ENCODE peak calls at places on chromosomes 12 and 14, in nine cellular contexts. T is GM23338, L is HCT116, P is endothelial cell of umbilical vein, Z is PC-9, G is hepatocyte, C is OCI-LY7, N is mammary epithelial cell, U is fibroblast of lung. K is an unnamed sample. For H3K79me2, the result is how much of the 10 kb centered on the place peaks cover.

GRCh38 chr12:19507823-19508222 is 68.5 kb downstream of the AEBP2 start:
- DNase-seq in L (no peak), P (peak), U (peak), T (no peak), Z (no peak), N (peak), C (no peak), G (no peak), K (no peak)

GRCh38 chr14:67228325-67228984 is 12.8 kb upstream of the PALS1 start:
- DNase-seq in G (no peak), P (peak), Z (no peak), C (no peak), T (no peak), L (no peak), U (no peak), N (peak), K (no peak)

GRCh38 chr12:122527478-122527944 is 462 bp downstream of the KNTC1 start:
- DNase-seq in G (peak), U (peak), L (no peak), P (peak), C (peak), N (peak), T (peak), Z (no peak), K (peak)

GRCh38 chr14:54562334-54562733 is 4.6 kb upstream of the SAMD4A start:
- DNase-seq in P (no peak), T (no peak), U (no peak), C (no peak), G (no peak), L (no peak), N (no peak), Z (no peak), K (no peak)

GRCh38 chr12:51023625-51024395 is 2.4 kb downstream of the SLC11A2 start:
- DNase-seq in C (no peak), G (no peak), T (no peak), P (peak), Z (peak), N (peak), U (peak), L (no peak), K (no peak)

GRCh38 chr12:48029401-48029770 is 25.1 kb upstream of the COL2A1 start:
- DNase-seq in L (no peak), C (no peak), U (no peak), Z (no peak), P (no peak), T (no peak), G (no peak), N (no peak), K (no peak)

GRCh38 chr12:41061189-41061588 is 126.9 kb upstream of the PDZRN4 start:
- DNase-seq in Z (no peak), U (no peak), C (no peak), T (no peak), L (no peak), N (no peak), G (no peak), P (no peak), K (no peak)

GRCh38 chr12:180445-180844 is 33.5 kb downstream of the SLC6A12 start:
- DNase-seq in L (no peak), C (no peak), P (no peak), N (no peak), G (no peak), U (peak), Z (no peak), T (no peak), K (no peak)

GRCh38 chr12:31220633-31221565 is 105.1 kb downstream of the SINHCAF start:
- DNase-seq in L (no peak), Z (peak), T (no peak), P (no peak), C (no peak), N (peak), G (peak), U (peak), K (no peak)

GRCh38 chr14:33393155-33393894 is 454.6 kb downstream of the NPAS3 start:
- DNase-seq in C (no peak), Z (no peak), T (no peak), P (no peak), U (no peak), L (no peak), N (no peak), G (no peak), K (no peak)

GRCh38 chr14:30572771-30573170 is 13.8 kb downstream of the G2E3 start:
- DNase-seq in Z (no peak), C (no peak), U (no peak), P (no peak), T (no peak), N (no peak), G (no peak), L (no peak), K (no peak)

GRCh38 chr12:49783917-49784676 is 42.7 kb downstream of the TMBIM6 start:
- DNase-seq in P (peak), L (no peak), U (peak), T (no peak), G (peak), C (no peak), N (no peak), Z (no peak), K (peak)

GRCh38 chr14:68248481-68249255 is 429.1 kb downstream of the RAD51B start:
- DNase-seq in T (peak), U (peak), C (peak), G (peak), P (peak), N (peak), L (peak), Z (peak), K (peak)

DNA sequence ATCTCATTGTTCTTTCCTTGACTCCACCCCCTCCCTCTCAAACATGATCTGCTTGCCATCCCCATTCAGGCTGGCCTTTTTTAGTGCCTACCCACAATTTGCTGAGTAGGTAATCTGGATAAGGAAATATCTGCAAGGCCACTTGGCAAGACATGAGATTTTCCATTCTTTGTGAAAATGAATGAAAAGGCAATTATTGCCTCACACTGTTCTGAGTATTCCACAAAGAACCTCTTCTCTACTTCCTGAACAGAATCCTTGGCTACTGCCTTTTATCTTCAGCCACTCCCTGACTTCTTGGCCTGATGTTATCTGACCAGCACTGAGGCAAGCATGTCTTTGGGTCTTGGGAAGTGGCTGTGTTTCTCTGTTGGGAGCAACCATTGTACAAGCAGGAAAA is 263.2 kb upstream of the ATP2B1 start:
- DNase-seq in P (peak), U (peak), N (no peak), L (no peak), Z (peak), C (no peak), T (no peak), G (peak), K (no peak)
- H3K79me2 ChIP-seq in P (under half), U (under half), N (under half), L (under half), Z (under half), C (under half), T (under half), G (under half), K (under half)

DNA sequence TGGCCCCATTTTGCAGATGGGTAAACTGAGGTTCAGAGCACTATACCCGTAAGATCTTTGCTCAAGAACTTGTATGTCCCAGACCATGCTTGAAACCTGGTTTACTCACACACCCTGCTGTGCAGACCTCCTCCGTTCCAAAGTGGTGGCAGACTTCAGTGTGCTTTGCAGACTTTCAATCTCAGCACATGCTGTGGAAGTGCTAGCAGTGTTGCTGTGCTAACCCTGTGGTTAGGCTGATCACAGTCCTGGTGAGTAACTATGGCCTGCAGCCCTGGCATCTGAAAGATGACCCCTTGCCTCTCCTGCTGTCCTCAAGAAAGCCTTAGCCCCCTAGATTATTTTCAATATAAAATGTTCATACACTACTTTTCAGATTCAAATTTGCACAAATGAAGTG is 450.6 kb downstream of the DPF3 start:
- DNase-seq in T (no peak), L (no peak), G (no peak), N (no peak), Z (no peak), P (no peak), C (no peak), U (no peak), K (no peak)
- H3K4me3 ChIP-seq in T (no peak), L (no peak), G (no peak), N (no peak), Z (no peak), P (no peak), C (no peak), U (no peak), K (peak)

DNA sequence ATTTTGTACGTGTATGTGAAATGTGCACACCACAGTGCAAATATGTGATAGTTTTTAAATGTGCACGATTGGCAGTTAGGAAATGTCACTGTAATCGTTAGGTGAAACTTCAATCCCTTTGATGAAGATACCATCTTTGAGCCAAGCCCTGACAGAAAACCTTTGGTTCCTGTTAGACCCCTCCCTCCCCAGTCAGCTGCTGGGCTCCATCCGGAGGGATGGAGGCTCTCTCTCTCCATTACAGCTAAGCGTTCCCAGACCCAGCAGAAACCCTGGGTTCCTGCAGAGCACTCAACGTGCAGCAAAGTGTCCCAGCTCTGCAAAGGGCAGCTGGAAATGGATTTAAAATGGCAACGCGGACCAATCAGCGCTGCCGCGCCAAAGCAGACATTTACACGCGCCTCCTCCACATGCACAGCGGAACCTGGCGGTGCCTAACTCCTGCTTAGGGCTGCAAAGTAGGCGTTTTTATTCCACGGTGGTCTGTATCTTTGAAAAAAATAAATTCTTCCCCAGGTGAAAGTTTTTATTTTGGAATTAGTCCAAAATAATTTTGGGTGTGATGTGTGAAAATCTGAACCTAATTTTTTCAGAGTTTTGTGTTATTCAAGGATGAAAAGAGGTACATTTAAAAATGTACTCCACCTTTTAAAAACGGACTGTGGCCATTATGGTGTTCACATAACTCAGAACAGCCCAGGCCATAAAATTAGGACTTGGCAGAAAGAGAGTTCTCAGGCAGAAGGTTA is 1.4 kb upstream of the HMGA2 start:
- DNase-seq in U (peak), Z (peak), P (peak), T (peak), C (no peak), N (peak), G (peak), L (peak), K (no peak)
- H2AFZ ChIP-seq in U (peak), Z (peak), P (peak), T (no peak), C (no peak), N (peak), G (peak), L (no peak), K (no peak)

GRCh38 chr14:71466942-71467341 is 465.3 kb upstream of the RGS6 start:
- DNase-seq in C (no peak), U (no peak), L (no peak), P (no peak), N (no peak), T (no peak), Z (no peak), G (no peak), K (no peak)
- H3K79me2 ChIP-seq in C (under half), U (under half), L (under half), P (under half), N (under half), T (under half), Z (half or more), G (under half), K (under half)

GRCh38 chr14:61616524-61617185 is 78.7 kb upstream of the HIF1A start:
- DNase-seq in Z (peak), U (peak), P (no peak), N (peak), T (no peak), L (no peak), C (no peak), G (no peak), K (no peak)
- H3K4me3 ChIP-seq in Z (no peak), U (no peak), P (no peak), N (no peak), T (no peak), L (no peak), C (no peak), G (no peak), K (no peak)

K was measured in Karpas-422.